ENCODE peak calls at places on chromosomes 11 and 22, in five cellular contexts. G is H9, K is H1, A is mesenchymal stem cell, R is trophoblast cell. Y is an unnamed sample.

GRCh38 chr22:28024422-28024888 is 105.4 kb upstream of the PITPNB start:
- DNase-seq in G (no peak), K (no peak), A (no peak), R (no peak), Y (no peak)

GRCh38 chr11:67644042-67644441 is 4.5 kb upstream of the TBX10 start:
- DNase-seq in G (peak), K (no peak), A (no peak), R (peak), Y (no peak)

GRCh38 chr11:37905707-37906417 is 1307.8 kb upstream of the RAG2 start:
- DNase-seq in G (no peak), K (no peak), A (no peak), R (no peak), Y (no peak)

GRCh38 chr11:12377106-12377823 is at the start of gene PARVA:
- DNase-seq in G (peak), K (peak), A (peak), R (peak), Y (peak)

GRCh38 chr22:27377901-27378300 is 423.7 kb downstream of the MN1 start:
- DNase-seq in G (no peak), K (no peak), A (peak), R (no peak), Y (no peak)

GRCh38 chr11:78655561-78655960 is 80.9 kb upstream of the NARS2 start:
- DNase-seq in G (no peak), K (no peak), A (no peak), R (no peak), Y (no peak)

GRCh38 chr11:110077866-110078325 is 15.3 kb upstream of the ZC3H12C start:
- DNase-seq in G (no peak), K (no peak), A (peak), R (peak), Y (no peak)

GRCh38 chr11:15805726-15806125 is 550.6 kb downstream of the SOX6 start:
- DNase-seq in G (no peak), K (no peak), A (no peak), R (no peak), Y (no peak)

GRCh38 chr11:68328374-68329091 is 16.1 kb downstream of the LRP5 start:
- DNase-seq in G (peak), K (no peak), A (no peak), R (no peak), Y (peak)

GRCh38 chr11:16763746-16764145 is 25.3 kb downstream of the C11orf58 start:
- DNase-seq in G (no peak), K (no peak), A (no peak), R (no peak), Y (no peak)

GRCh38 chr11:33684003-33684715 is 16.5 kb downstream of the C11orf91 start:
- DNase-seq in G (no peak), K (no peak), A (no peak), R (no peak), Y (no peak)

GRCh38 chr22:43485717-43486116 is 73.9 kb downstream of the MPPED1 start:
- DNase-seq in G (no peak), K (no peak), A (no peak), R (no peak), Y (no peak)

DNA sequence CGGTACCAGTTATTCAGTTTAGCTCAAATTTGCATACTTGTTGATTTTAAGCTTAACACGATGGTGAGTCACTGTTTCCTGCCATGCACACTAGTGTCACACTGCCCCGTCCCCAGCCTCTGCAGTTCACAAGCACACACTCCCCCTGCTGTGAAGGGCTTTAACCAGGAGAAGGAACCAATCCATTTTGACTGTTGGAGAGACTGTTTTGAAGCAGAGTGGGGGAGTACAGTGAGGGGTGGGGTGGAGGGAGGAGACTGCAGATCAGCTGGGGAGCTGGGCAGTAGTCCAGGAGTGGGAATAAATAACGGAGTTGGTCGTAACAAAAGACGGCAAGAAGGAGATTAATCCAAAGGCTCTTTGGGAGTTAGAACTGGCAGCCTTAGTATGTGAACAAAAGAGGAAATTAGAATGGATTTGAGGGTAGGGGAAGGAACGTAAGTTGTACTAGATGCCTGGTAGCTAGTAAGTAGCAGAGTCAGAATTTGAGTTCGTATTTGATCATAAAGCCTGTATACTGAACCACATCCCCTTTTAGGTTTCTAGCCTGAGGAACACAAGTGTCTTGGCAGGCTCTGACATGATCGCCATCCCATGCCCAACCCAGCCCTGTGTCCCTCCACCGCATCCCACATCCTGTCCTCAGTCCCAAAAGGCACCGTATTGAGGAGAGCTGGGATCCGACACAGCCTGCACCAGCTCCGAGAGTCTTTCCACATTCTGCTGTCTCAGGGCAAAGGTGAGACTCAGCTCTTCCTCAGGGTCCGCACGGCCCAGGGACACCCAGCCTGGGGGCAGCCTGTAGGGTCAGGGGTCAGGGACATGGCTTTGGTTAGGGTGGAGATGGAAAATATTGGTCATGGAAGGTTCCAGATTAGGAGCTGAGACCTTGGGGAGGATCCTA is 853 bp downstream of the TPP1 start:
- DNase-seq in G (no peak), K (no peak), A (peak), R (peak), Y (no peak)
- H4K8ac ChIP-seq in G (no peak), K (peak), A (peak), R (peak), Y (peak)

GRCh38 chr11:69335010-69335409 is 41.1 kb downstream of the MYEOV start:
- DNase-seq in G (peak), K (no peak), A (no peak), R (no peak), Y (no peak)
- H2BK12ac ChIP-seq in G (no peak), K (no peak), A (no peak), R (no peak), Y (no peak)

GRCh38 chr11:43358670-43359431 is at the start of gene TTC17:
- DNase-seq in G (peak), K (peak), A (peak), R (peak), Y (peak)

GRCh38 chr11:43358308-43358669 is 431 bp upstream of the TTC17 start:
- DNase-seq in G (no peak), K (no peak), A (no peak), R (peak), Y (no peak)

GRCh38 chr11:43359432-43359818 is 705 bp downstream of the TTC17 start:
- DNase-seq in G (peak), K (no peak), A (peak), R (peak), Y (peak)

DNA sequence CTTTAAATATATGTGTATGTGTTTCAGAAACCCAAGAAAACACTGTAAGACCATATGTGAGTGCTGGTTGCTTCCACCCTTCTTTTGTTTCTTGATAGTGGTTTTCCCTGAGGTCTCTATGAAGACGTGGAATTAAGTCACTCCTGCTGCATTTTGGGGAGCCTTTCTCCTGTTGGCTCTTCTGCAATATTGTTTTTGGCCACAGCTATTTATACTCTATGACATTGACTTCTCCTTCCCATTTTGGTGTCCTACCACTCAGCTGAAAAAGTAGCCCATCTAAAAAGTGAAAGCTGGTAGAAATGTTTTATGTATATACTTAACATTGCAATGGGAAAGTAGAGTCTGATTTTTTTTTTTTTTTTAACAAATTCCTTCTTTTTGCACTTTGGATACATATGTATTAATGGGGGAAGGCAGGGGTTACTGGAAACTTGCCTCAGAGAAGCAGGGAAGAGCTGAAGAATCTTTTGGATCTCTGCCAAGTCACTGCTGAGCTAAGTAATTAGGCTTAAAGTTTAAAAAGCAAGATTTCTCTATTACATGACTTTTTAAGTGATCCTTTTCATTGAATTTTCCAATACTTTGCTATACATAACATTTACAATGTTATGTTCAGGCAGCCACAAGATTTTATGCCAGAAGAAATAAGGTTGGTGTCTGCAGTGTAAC is 1.8 kb downstream of the TTC17 start:
- DNase-seq in G (no peak), K (no peak), A (peak), R (no peak), Y (no peak)
- H4K8ac ChIP-seq in G (no peak), K (no peak), A (no peak), R (no peak), Y (no peak)

DNA sequence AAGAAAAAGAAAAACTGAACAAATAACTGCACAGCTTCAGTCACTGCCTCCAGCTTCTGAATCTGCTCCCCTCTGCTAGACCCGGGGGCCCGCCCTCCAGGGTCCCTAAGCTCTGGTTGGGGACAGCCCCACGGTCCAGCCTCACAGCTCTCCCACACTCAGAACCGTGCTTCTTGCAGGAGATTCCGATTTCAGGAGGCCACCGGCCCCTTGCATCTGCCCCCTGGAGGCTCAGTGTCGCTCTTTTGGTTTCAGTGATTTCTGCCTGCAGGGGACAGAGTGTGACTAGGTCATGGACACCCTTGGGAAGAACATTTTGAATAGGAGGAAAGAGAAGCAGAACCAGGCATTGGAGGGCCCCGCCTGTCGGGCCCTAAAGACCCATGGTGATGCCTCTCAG is 23.1 kb upstream of the RPS3 start:
- DNase-seq in G (peak), K (no peak), A (peak), R (peak), Y (no peak)
- H2BK12ac ChIP-seq in G (no peak), K (no peak), A (peak), R (no peak), Y (no peak)

GRCh38 chr11:46616551-46617450 is at the start of gene HARBI1:
- DNase-seq in G (peak), K (peak), A (peak), R (peak), Y (peak)
- H4K8ac ChIP-seq in G (no peak), K (peak), A (peak), R (peak), Y (no peak)

GRCh38 chr11:87425391-87425790 is 387.7 kb downstream of the TMEM135 start:
- DNase-seq in G (no peak), K (no peak), A (no peak), R (peak), Y (no peak)
- H2BK12ac ChIP-seq in G (no peak), K (no peak), A (no peak), R (peak), Y (no peak)

GRCh38 chr11:118939948-118940598 is 14.3 kb upstream of the BCL9L start:
- DNase-seq in G (peak), K (no peak), A (peak), R (no peak), Y (no peak)
- H4K8ac ChIP-seq in G (no peak), K (peak), A (peak), R (peak), Y (no peak)

GRCh38 chr11:56916609-56917008 is 72.1 kb upstream of the OR5AK2 start:
- DNase-seq in G (no peak), K (no peak), A (no peak), R (no peak), Y (no peak)
- H2BK12ac ChIP-seq in G (no peak), K (no peak), A (no peak), R (no peak), Y (no peak)

GRCh38 chr22:35802885-35803284 is 85.2 kb downstream of the APOL5 start:
- DNase-seq in G (no peak), K (no peak), A (no peak), R (no peak), Y (no peak)
- H4K8ac ChIP-seq in G (no peak), K (no peak), A (no peak), R (no peak), Y (no peak)